ENCODE peak calls at places on chromosomes 2 and 18, in five cellular contexts. F is activated naive CD4-positive, alpha-beta T cell treated with Interleukin-2 at 50 U/mL for 16 hours; H is non-pigmented ciliary epithelial cell; A is neuronal stem cell; G is activated CD4-positive, alpha-beta T cell treated with anti-CD3 and anti-CD28 coated beads, Interleukin-2, amount 50 U/mL, for 1 hour. N is an unnamed sample.

GRCh38 chr2:210252699-210253606 is 27.7 kb upstream of the ACADL start:
- DNase-seq in F (no peak), H (no peak), A (no peak), G (no peak), N (no peak)

GRCh38 chr2:237280235-237280634 is 133.7 kb downstream of the COL6A3 start:
- DNase-seq in F (no peak), H (peak), A (no peak), G (no peak), N (no peak)

GRCh38 chr2:28117104-28117596 is 226.6 kb downstream of the BABAM2 start:
- DNase-seq in F (no peak), H (no peak), A (no peak), G (no peak), N (no peak)

GRCh38 chr2:88765154-88765948 is 73.9 kb downstream of the RPIA start:
- DNase-seq in F (peak), H (no peak), A (peak), G (peak), N (peak)

GRCh38 chr2:190996947-190997346 is 17.0 kb downstream of the STAT1 start:
- DNase-seq in F (no peak), H (no peak), A (no peak), G (no peak), N (no peak)

GRCh38 chr2:27086722-27087446 is at the start of gene KHK:
- DNase-seq in F (no peak), H (no peak), A (no peak), G (no peak), N (peak)

GRCh38 chr2:168119519-168120141 is 127.8 kb downstream of the STK39 start:
- DNase-seq in F (no peak), H (peak), A (peak), G (no peak), N (no peak)

GRCh38 chr2:220077488-220077887 is 450.1 kb downstream of the SLC4A3 start:
- DNase-seq in F (no peak), H (peak), A (no peak), G (no peak), N (no peak)

GRCh38 chr2:19503915-19504314 is 145.5 kb upstream of the OSR1 start:
- DNase-seq in F (no peak), H (no peak), A (no peak), G (no peak), N (no peak)

GRCh38 chr2:200467806-200468686 is 41.8 kb downstream of the KCTD18 start:
- DNase-seq in F (no peak), H (no peak), A (no peak), G (no peak), N (no peak)

GRCh38 chr18:4035521-4035920 is 419.6 kb downstream of the DLGAP1 start:
- DNase-seq in F (no peak), H (no peak), A (no peak), G (no peak), N (no peak)

GRCh38 chr2:142300517-142300916 is 169.7 kb upstream of the LRP1B start:
- DNase-seq in F (no peak), H (no peak), A (no peak), G (no peak), N (no peak)

GRCh38 chr2:207394203-207394741 is 135.5 kb upstream of the CREB1 start:
- DNase-seq in F (no peak), H (peak), A (no peak), G (no peak), N (no peak)

GRCh38 chr18:43634994-43635393 is 357.7 kb upstream of the SYT4 start:
- DNase-seq in F (no peak), H (no peak), A (no peak), G (no peak), N (no peak)

GRCh38 chr2:107663632-107664031 is 163.1 kb upstream of the RGPD4 start:
- DNase-seq in F (no peak), H (no peak), A (no peak), G (no peak), N (no peak)

GRCh38 chr18:7617738-7618422 is 50.8 kb downstream of the PTPRM start:
- DNase-seq in F (no peak), H (no peak), A (peak), G (no peak), N (no peak)

GRCh38 chr2:48541696-48542389 is 11.9 kb downstream of the STON1 start:
- DNase-seq in F (no peak), H (no peak), A (no peak), G (no peak), N (no peak)

GRCh38 chr2:10883880-10884529 is 27.7 kb upstream of the KCNF1 start:
- DNase-seq in F (no peak), H (no peak), A (no peak), G (no peak), N (no peak)

GRCh38 chr2:241088376-241088775 is 13.7 kb downstream of the MTERF4 start:
- DNase-seq in F (no peak), H (no peak), A (no peak), G (no peak), N (no peak)

GRCh38 chr2:64352292-64352691 is 101.7 kb upstream of the LGALSL start:
- DNase-seq in F (no peak), H (no peak), A (no peak), G (no peak), N (no peak)

GRCh38 chr18:58097127-58097906 is 53.3 kb downstream of the NEDD4L start:
- DNase-seq in F (no peak), H (no peak), A (no peak), G (no peak), N (no peak)

GRCh38 chr2:3214827-3215404 is 162.7 kb downstream of the EIPR1 start:
- DNase-seq in F (no peak), H (no peak), A (no peak), G (no peak), N (no peak)

GRCh38 chr2:203799905-203800304 is 67.7 kb upstream of the CTLA4 start:
- DNase-seq in F (peak), H (no peak), A (no peak), G (no peak), N (peak)

GRCh38 chr2:218810251-218810650 is 21.4 kb downstream of the PRKAG3 start:
- DNase-seq in F (no peak), H (no peak), A (no peak), G (no peak), N (no peak)

GRCh38 chr2:46704593-46704992 is 211.0 kb downstream of the MCFD2 start:
- DNase-seq in F (no peak), H (no peak), A (no peak), G (no peak), N (no peak)

GRCh38 chr2:28438532-28439063 is 45.9 kb downstream of the FOSL2 start:
- DNase-seq in F (no peak), H (no peak), A (no peak), G (no peak), N (no peak)

GRCh38 chr2:10380048-10380926 is 67.8 kb downstream of the ODC1 start:
- DNase-seq in F (no peak), H (no peak), A (no peak), G (no peak), N (no peak)

GRCh38 chr2:107062599-107063196 is 176.7 kb upstream of the ST6GAL2 start:
- DNase-seq in F (no peak), H (no peak), A (peak), G (no peak), N (no peak)

GRCh38 chr2:157349949-157350510 is 24.4 kb upstream of the ERMN start:
- DNase-seq in F (no peak), H (no peak), A (no peak), G (no peak), N (no peak)

GRCh38 chr2:26691881-26692813 is at the start of gene KCNK3:
- DNase-seq in F (peak), H (no peak), A (peak), G (peak), N (peak)

GRCh38 chr2:141534671-141535359 is 596.0 kb downstream of the LRP1B start:
- DNase-seq in F (no peak), H (no peak), A (no peak), G (no peak), N (no peak)

GRCh38 chr2:165839610-165840009 is 45.6 kb upstream of the GALNT3 start:
- DNase-seq in F (no peak), H (peak), A (no peak), G (no peak), N (no peak)

GRCh38 chr2:100321181-100321880 is 970 bp downstream of the LONRF2 start:
- DNase-seq in F (no peak), H (no peak), A (peak), G (no peak), N (peak)

GRCh38 chr2:226079677-226080076 is 680.2 kb downstream of the NYAP2 start:
- DNase-seq in F (no peak), H (peak), A (no peak), G (no peak), N (no peak)

GRCh38 chr18:1495387-1495786 is 590.7 kb downstream of the ADCYAP1 start:
- DNase-seq in F (no peak), H (no peak), A (no peak), G (no peak), N (no peak)

GRCh38 chr2:134323777-134324176 is 69.9 kb downstream of the MGAT5 start:
- DNase-seq in F (no peak), H (no peak), A (no peak), G (no peak), N (no peak)